ENCODE peak calls at places on chromosomes 6 and 20, in five cellular contexts. E is ovary, Q is IMR-90, H is NB4, R is transverse colon. U is an unnamed sample.

GRCh38 chr20:4243071-4243470 is 227.7 kb upstream of the RNF24 start:
- DNase-seq in E (no peak), Q (no peak), H (no peak), R (no peak), U (no peak)

GRCh38 chr6:114366899-114367298 is 24.1 kb upstream of the HS3ST5 start:
- DNase-seq in E (no peak), Q (no peak), H (no peak), R (no peak), U (no peak)

GRCh38 chr6:18277181-18278006 is 13.1 kb upstream of the DEK start:
- DNase-seq in E (no peak), Q (no peak), H (no peak), R (no peak), U (no peak)

GRCh38 chr6:119183457-119183856 is 105.0 kb upstream of the FAM184A start:
- DNase-seq in E (no peak), Q (no peak), H (no peak), R (no peak), U (no peak)

GRCh38 chr20:7571521-7572065 is 368.7 kb downstream of the HAO1 start:
- DNase-seq in E (no peak), Q (no peak), H (no peak), R (no peak), U (no peak)

GRCh38 chr20:48002517-48002970 is 217.3 kb upstream of the SULF2 start:
- DNase-seq in E (no peak), Q (no peak), H (peak), R (no peak), U (no peak)

GRCh38 chr6:36627801-36628246 is 33.7 kb downstream of the SRSF3 start:
- DNase-seq in E (peak), Q (peak), H (no peak), R (peak), U (peak)

GRCh38 chr6:119584088-119584487 is 234.5 kb upstream of the MAN1A1 start:
- DNase-seq in E (no peak), Q (no peak), H (no peak), R (no peak), U (no peak)

GRCh38 chr6:109896333-109896732 is 81.8 kb upstream of the GPR6 start:
- DNase-seq in E (no peak), Q (peak), H (no peak), R (no peak), U (no peak)

GRCh38 chr20:33871362-33871761 is 60.2 kb downstream of the CHMP4B start:
- DNase-seq in E (no peak), Q (peak), H (no peak), R (peak), U (no peak)

GRCh38 chr20:59136027-59136426 is 27.6 kb upstream of the ZNF831 start:
- DNase-seq in E (no peak), Q (no peak), H (no peak), R (no peak), U (no peak)

GRCh38 chr6:142784344-142784743 is 160.6 kb downstream of the HIVEP2 start:
- DNase-seq in E (no peak), Q (no peak), H (peak), R (no peak), U (no peak)

GRCh38 chr6:95548188-95548837 is 29.0 kb upstream of the MANEA start:
- DNase-seq in E (no peak), Q (no peak), H (no peak), R (no peak), U (no peak)

GRCh38 chr20:36010745-36011326 is 42.4 kb downstream of the CNBD2 start:
- DNase-seq in E (no peak), Q (no peak), H (no peak), R (no peak), U (no peak)

GRCh38 chr6:246349-246748 is 45.9 kb upstream of the DUSP22 start:
- DNase-seq in E (no peak), Q (no peak), H (no peak), R (no peak), U (no peak)

GRCh38 chr20:62096421-62097380 is 25.6 kb upstream of the LSM14B start:
- DNase-seq in E (no peak), Q (no peak), H (no peak), R (no peak), U (no peak)

GRCh38 chr6:28960846-28961500 is 37.2 kb upstream of the TRIM27 start:
- DNase-seq in E (no peak), Q (no peak), H (peak), R (no peak), U (no peak)

GRCh38 chr20:45407067-45407745 is 883 bp upstream of the DBNDD2 start:
- DNase-seq in E (peak), Q (no peak), H (no peak), R (peak), U (no peak)

GRCh38 chr6:160795716-160796115 is 93.7 kb downstream of the PLG start:
- DNase-seq in E (no peak), Q (no peak), H (no peak), R (no peak), U (no peak)

GRCh38 chr6:136103101-136103688 is 146.9 kb downstream of the MTFR2 start:
- DNase-seq in E (no peak), Q (peak), H (no peak), R (no peak), U (no peak)

GRCh38 chr6:65199121-65199520 is 507.9 kb downstream of the EYS start:
- DNase-seq in E (no peak), Q (no peak), H (no peak), R (no peak), U (no peak)

GRCh38 chr6:163771180-163771579 is 356.7 kb downstream of the QKI start:
- DNase-seq in E (no peak), Q (no peak), H (no peak), R (no peak), U (no peak)

GRCh38 chr6:167654389-167654788 is 172.3 kb upstream of the AFDN start:
- DNase-seq in E (no peak), Q (no peak), H (no peak), R (no peak), U (no peak)

GRCh38 chr20:7770578-7770977 is 169.7 kb downstream of the HAO1 start:
- DNase-seq in E (no peak), Q (no peak), H (no peak), R (no peak), U (no peak)

GRCh38 chr6:158389188-158389919 is 77.1 kb downstream of the TULP4 start:
- DNase-seq in E (no peak), Q (no peak), H (peak), R (no peak), U (no peak)

GRCh38 chr20:63980806-63981728 is at the start of gene PRPF6:
- DNase-seq in E (peak), Q (peak), H (peak), R (peak), U (peak)

GRCh38 chr6:49618257-49618656 is 18.4 kb downstream of the RHAG start:
- DNase-seq in E (no peak), Q (no peak), H (no peak), R (no peak), U (no peak)
- TF ChIP-seq POLR2A in E (no peak), Q (no peak), H (no peak), R (no peak), U (no peak)

DNA sequence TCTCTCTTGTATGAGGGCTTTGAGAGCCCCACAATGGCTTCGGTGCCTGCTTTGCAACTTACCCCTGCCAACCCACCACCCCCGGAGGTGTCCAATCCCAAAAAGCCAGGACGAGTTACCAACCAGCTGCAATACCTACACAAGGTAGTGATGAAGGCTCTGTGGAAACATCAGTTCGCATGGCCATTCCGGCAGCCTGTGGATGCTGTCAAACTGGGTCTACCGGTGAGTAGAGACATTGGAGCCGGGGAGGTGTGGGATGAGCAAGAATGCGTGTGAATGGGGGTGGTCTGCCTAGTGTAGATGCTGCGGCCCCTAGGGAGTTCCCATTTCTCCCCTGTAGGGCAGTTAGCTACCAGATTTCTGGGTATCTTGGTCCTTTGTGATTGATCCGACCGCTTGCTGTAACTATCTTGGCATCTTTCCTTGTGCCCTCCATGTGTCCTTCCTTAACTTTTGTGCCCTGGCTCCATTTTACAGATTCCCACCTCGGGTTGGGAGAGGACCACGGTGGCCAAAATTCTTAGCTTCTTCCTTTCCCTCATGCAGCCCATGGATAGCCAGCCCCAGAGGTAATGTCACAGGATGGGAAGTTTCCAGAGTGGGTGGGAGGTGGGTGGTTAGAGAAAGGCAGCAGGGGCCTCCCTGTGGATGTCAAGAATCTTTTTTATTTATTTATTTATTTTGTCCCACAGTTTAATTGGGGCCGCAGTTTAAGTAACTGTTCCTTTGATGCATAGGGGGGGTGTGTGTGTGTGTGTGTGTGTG is 6.3 kb downstream of the BRD2 start:
- DNase-seq in E (peak), Q (no peak), H (peak), R (no peak), U (no peak)
- TF ChIP-seq POLR2A in E (no peak), Q (no peak), H (no peak), R (no peak), U (no peak)

GRCh38 chr6:149566372-149567193 is at the start of gene GINM1:
- DNase-seq in E (peak), Q (peak), H (peak), R (peak), U (peak)
- TF ChIP-seq POLR2A in E (peak), Q (no peak), H (peak), R (peak), U (peak)

DNA sequence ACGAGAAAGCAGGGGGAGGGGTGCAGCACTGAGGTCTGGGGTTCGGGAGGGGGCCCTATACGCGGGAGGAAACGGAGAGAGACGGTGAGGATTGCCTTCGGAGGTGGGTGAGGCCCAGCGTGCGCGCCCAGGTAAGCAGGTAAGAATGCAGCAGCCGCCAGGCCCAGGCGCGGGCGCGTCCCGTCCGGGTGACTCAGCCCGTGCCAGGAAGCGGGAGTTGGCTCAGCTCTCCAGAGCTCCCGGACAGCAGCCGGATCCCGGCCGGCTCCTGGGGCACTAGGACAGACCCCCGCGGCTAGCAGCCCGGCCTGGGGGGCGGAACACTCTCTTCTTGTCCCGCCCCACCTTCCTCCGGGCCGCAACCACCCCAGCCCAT is 1.5 kb upstream of the MDFI start:
- DNase-seq in E (peak), Q (no peak), H (no peak), R (peak), U (peak)
- TF ChIP-seq POLR2A in E (no peak), Q (no peak), H (no peak), R (no peak), U (no peak)